ENCODE peak calls at places on chromosomes 4 and X, in four cellular contexts. G, N, S and U are unnamed samples.
A peak's percentile ranks its signal among the peaks of the same experiment; 100 is the strongest.

GRCh38 chrX:143461616-143462015 is 55.7 kb downstream of the SPANXN3 start:
- DNase-seq in G (no peak), N (no peak), S (no peak), U (no peak)

GRCh38 chr4:172648471-172648870 is 520.1 kb upstream of the GALNT7 start:
- DNase-seq in G (no peak), N (no peak), S (no peak), U (no peak)

GRCh38 chr4:2296621-2297601 is 35.0 kb upstream of the MXD4 start:
- DNase-seq in G (no peak), N (no peak), S (no peak), U (no peak)

GRCh38 chrX:71955530-71956120 is 45.0 kb downstream of the NHSL2 start:
- DNase-seq in G (no peak), N (no peak), S (no peak), U (no peak)

GRCh38 chr4:1403177-1403583 is 3.1 kb downstream of the NKX1-1 start:
- DNase-seq in G (no peak), N (no peak), S (no peak), U (no peak)

GRCh38 chr4:104971458-104971857 is 175.2 kb upstream of the TET2 start:
- DNase-seq in G (no peak), N (no peak), S (peak; percentile 93), U (no peak)

GRCh38 chr4:10164877-10165283 is 48.3 kb upstream of the WDR1 start:
- DNase-seq in G (no peak), N (no peak), S (no peak), U (no peak)

GRCh38 chr4:53653484-53654053 is 62.3 kb upstream of the LNX1 start:
- DNase-seq in G (no peak), N (no peak), S (no peak), U (no peak)